ENCODE peak calls at places on chromosomes 12 and 14, in four cellular contexts. One of them, this sample, is unnamed.

GRCh38 chr14:103581954-103582703 is 19.4 kb downstream of the COA8 start:
- DNase-seq in IMR-90: no peak
- DNase-seq in GM23338: peak
- DNase-seq in osteocyte: no peak
- DNase-seq in this sample: no peak

GRCh38 chr12:52575256-52575655 is 1.6 kb upstream of the KRT74 start:
- DNase-seq in IMR-90: no peak
- DNase-seq in GM23338: no peak
- DNase-seq in osteocyte: no peak
- DNase-seq in this sample: no peak

GRCh38 chr14:89956294-89957009 is 725 bp downstream of the TDP1 start:
- DNase-seq in IMR-90: peak
- DNase-seq in GM23338: peak
- DNase-seq in osteocyte: peak
- DNase-seq in this sample: peak

GRCh38 chr12:82479511-82479910 is 121.2 kb downstream of the METTL25 start:
- DNase-seq in IMR-90: peak
- DNase-seq in GM23338: peak
- DNase-seq in osteocyte: no peak
- DNase-seq in this sample: no peak

GRCh38 chr12:100520048-100520769 is 46.5 kb downstream of the NR1H4 start:
- DNase-seq in IMR-90: no peak
- DNase-seq in GM23338: peak
- DNase-seq in osteocyte: no peak
- DNase-seq in this sample: no peak

GRCh38 chr14:49861581-49861922 is 9.0 kb upstream of the NEMF start:
- DNase-seq in IMR-90: peak
- DNase-seq in GM23338: peak
- DNase-seq in osteocyte: peak
- DNase-seq in this sample: peak

GRCh38 chr12:321606-322326 is 59.1 kb upstream of the SLC6A13 start:
- DNase-seq in IMR-90: no peak
- DNase-seq in GM23338: no peak
- DNase-seq in osteocyte: no peak
- DNase-seq in this sample: no peak

GRCh38 chr14:92726135-92726932 is 22.1 kb downstream of the LGMN start:
- DNase-seq in IMR-90: peak
- DNase-seq in GM23338: no peak
- DNase-seq in osteocyte: no peak
- DNase-seq in this sample: no peak

GRCh38 chr14:51455041-51455835 is 196.5 kb upstream of the FRMD6 start:
- DNase-seq in IMR-90: no peak
- DNase-seq in GM23338: no peak
- DNase-seq in osteocyte: no peak
- DNase-seq in this sample: no peak

GRCh38 chr12:88743946-88744685 is 163.8 kb upstream of the KITLG start:
- DNase-seq in IMR-90: peak
- DNase-seq in GM23338: no peak
- DNase-seq in osteocyte: no peak
- DNase-seq in this sample: no peak

GRCh38 chr12:88985011-88985410 is 367.3 kb downstream of the DUSP6 start:
- DNase-seq in IMR-90: no peak
- DNase-seq in GM23338: no peak
- DNase-seq in osteocyte: no peak
- DNase-seq in this sample: no peak

GRCh38 chr14:65336191-65336591 is 76.3 kb upstream of the FUT8 start:
- DNase-seq in IMR-90: peak
- DNase-seq in GM23338: no peak
- DNase-seq in osteocyte: no peak
- DNase-seq in this sample: no peak

GRCh38 chr14:71266994-71267636 is 359.9 kb downstream of the PCNX1 start:
- DNase-seq in IMR-90: peak
- DNase-seq in GM23338: no peak
- DNase-seq in osteocyte: no peak
- DNase-seq in this sample: no peak

GRCh38 chr14:97527993-97528392 is 730.8 kb downstream of the VRK1 start:
- DNase-seq in IMR-90: no peak
- DNase-seq in GM23338: no peak
- DNase-seq in osteocyte: no peak
- DNase-seq in this sample: no peak

GRCh38 chr14:105475916-105476845 is 1.6 kb downstream of the CRIP2 start:
- DNase-seq in IMR-90: peak
- DNase-seq in GM23338: peak
- DNase-seq in osteocyte: no peak
- DNase-seq in this sample: no peak

GRCh38 chr12:67648306-67649164 is at the start of gene DYRK2:
- DNase-seq in IMR-90: peak
- DNase-seq in GM23338: peak
- DNase-seq in osteocyte: peak
- DNase-seq in this sample: peak
- TF ChIP-seq CTCF in IMR-90: peak
- TF ChIP-seq CTCF in GM23338: no peak
- TF ChIP-seq CTCF in osteocyte: peak
- TF ChIP-seq CTCF in this sample: peak

DNA sequence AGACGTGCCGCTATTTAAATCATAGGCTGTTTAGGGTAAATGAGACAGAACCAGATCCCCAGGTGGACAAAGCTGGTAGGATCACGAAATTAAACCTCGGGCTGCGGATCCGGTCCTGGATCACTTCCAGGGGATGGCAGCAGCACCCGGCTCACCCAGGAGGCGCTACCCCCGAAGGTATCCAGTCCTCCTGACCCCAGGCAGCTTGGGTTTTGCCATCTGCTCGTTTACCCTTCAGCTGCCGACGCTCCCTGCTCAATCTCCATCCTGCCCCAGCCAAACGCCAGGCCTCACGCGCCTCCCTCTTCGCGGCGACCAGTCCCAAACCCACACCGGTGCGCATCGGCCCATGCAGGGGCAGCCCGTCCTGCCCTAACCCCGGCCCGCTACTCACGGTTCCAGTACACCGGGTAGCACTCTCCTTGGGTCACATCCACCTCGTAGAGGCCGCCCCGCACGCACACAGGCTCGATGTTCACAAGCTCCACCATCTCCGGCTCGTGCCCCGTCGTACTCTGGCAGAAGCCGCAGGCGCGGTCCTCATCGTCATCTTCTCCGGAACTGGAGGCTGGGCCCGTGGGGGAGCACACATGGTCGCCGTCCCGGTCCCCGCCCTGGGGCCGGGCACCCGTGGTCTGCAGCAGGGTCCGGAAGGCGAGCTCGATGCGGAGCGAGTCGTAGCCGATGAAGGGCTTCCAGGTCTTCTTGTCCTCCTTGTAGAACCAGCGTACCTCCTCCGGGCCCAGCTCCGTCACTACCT is 1.1 kb downstream of the DDHD1 start:
- DNase-seq in IMR-90: peak
- DNase-seq in GM23338: peak
- DNase-seq in osteocyte: peak
- DNase-seq in this sample: peak
- TF ChIP-seq CTCF in IMR-90: peak
- TF ChIP-seq CTCF in GM23338: peak
- TF ChIP-seq CTCF in osteocyte: peak
- TF ChIP-seq CTCF in this sample: peak

GRCh38 chr14:35046751-35047536 is 872 bp downstream of the FAM177A1 start:
- DNase-seq in IMR-90: peak
- DNase-seq in GM23338: peak
- DNase-seq in osteocyte: no peak
- DNase-seq in this sample: no peak
- TF ChIP-seq CTCF in IMR-90: no peak
- TF ChIP-seq CTCF in GM23338: no peak
- TF ChIP-seq CTCF in osteocyte: no peak
- TF ChIP-seq CTCF in this sample: no peak

GRCh38 chr14:59918824-59919581 is 941 bp upstream of the LRRC9 start:
- DNase-seq in IMR-90: peak
- DNase-seq in GM23338: peak
- DNase-seq in osteocyte: no peak
- DNase-seq in this sample: no peak
- TF ChIP-seq CTCF in IMR-90: peak
- TF ChIP-seq CTCF in GM23338: no peak
- TF ChIP-seq CTCF in osteocyte: peak
- TF ChIP-seq CTCF in this sample: peak

DNA sequence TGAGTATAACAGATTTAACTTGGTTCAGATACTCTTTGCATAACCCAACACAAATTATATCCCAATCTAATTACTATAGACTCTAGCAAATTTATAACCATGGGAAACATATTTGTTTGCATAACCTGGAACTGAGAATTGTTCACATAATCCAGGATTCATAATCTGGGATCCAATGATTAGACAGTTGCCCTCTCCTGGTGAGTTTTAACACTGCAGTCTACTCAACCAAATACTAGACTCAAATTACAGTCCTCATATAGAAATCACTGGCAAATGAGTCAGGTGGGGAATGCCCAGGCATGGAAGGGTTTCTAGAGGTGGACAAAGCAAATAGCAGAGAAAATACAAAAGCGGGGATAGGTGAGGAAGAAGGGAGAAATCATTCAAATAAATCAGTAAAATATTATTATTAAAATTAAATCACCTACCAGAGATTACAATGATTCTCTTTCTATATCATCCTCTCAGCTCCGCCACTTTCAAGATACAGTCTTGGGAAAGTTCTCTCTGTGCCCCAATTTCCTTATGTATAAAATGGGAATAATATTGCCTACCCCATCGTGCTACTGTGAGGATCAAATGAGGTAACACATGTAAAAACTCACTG is 9.4 kb downstream of the GCH1 start:
- DNase-seq in IMR-90: peak
- DNase-seq in GM23338: peak
- DNase-seq in osteocyte: no peak
- DNase-seq in this sample: no peak
- TF ChIP-seq CTCF in IMR-90: peak
- TF ChIP-seq CTCF in GM23338: peak
- TF ChIP-seq CTCF in osteocyte: peak
- TF ChIP-seq CTCF in this sample: peak

This sample was measured in progenitor cell of endocrine pancreas.